ENCODE peak calls at places on chromosomes 4 and X, in eight cellular contexts. W is stimulated activated CD4-positive, alpha-beta T cell treated with anti-CD3 and anti-CD28 coated beads, Interleukin-15, amount 100 ng/mL, for 1 hour; B is GM04503; U is left ventricle myocardium superior; R is mammary epithelial cell; J is NCI-H1417; F is T-helper 2 cell; Z is activated naive CD8-positive, alpha-beta T cell treated with anti-CD3 and anti-CD28 coated beads, Interleukin-2, amount 50 U/mL, for 24 hours. S is an unnamed sample.

GRCh38 chrX:154797006-154797405 is 8.3 kb downstream of the MPP1 start:
- DNase-seq in W (no peak), B (no peak), U (no peak), R (no peak), J (no peak), F (no peak), Z (no peak), S (no peak)

GRCh38 chr4:180541678-180542077 is 1701.5 kb upstream of the TENM3 start:
- DNase-seq in W (no peak), B (no peak), U (no peak), R (no peak), J (no peak), F (no peak), Z (no peak), S (no peak)

GRCh38 chrX:32530802-32531403 is 680.4 kb downstream of the DMD start:
- DNase-seq in W (no peak), B (no peak), U (no peak), R (peak; percentile 20), J (peak; percentile 38), F (no peak), Z (no peak), S (peak; percentile 5)

GRCh38 chr4:94621491-94622080 is 136.2 kb upstream of the BMPR1B start:
- DNase-seq in W (no peak), B (no peak), U (no peak), R (peak; percentile 9), J (no peak), F (no peak), Z (peak; percentile 4), S (no peak)

GRCh38 chrX:154000051-154000450 is 19.7 kb downstream of the IRAK1 start:
- DNase-seq in W (no peak), B (no peak), U (no peak), R (no peak), J (no peak), F (no peak), Z (no peak), S (no peak)

GRCh38 chr4:175731506-175731905 is 80.6 kb downstream of the GPM6A start:
- DNase-seq in W (no peak), B (no peak), U (no peak), R (no peak), J (no peak), F (no peak), Z (no peak), S (no peak)

GRCh38 chr4:8319731-8320385 is 50.3 kb downstream of the HTRA3 start:
- DNase-seq in W (no peak), B (peak; percentile 49), U (peak; percentile 82), R (peak; percentile 37), J (no peak), F (no peak), Z (no peak), S (no peak)

GRCh38 chr4:169103966-169104412 is 93.9 kb upstream of the CBR4 start:
- DNase-seq in W (no peak), B (no peak), U (no peak), R (peak; percentile 48), J (peak; percentile 48), F (no peak), Z (no peak), S (peak; percentile 22)

GRCh38 chrX:13128104-13128503 is 83.7 kb upstream of the FAM9C start:
- DNase-seq in W (no peak), B (no peak), U (no peak), R (peak; percentile 56), J (no peak), F (no peak), Z (no peak), S (no peak)

GRCh38 chrX:97597954-97598353 is 714.2 kb downstream of the RPA4 start:
- DNase-seq in W (no peak), B (no peak), U (no peak), R (no peak), J (no peak), F (no peak), Z (peak; percentile 12), S (no peak)

GRCh38 chrX:114626323-114626722 is 42.4 kb downstream of the HTR2C start:
- DNase-seq in W (no peak), B (no peak), U (no peak), R (peak; percentile 5), J (no peak), F (no peak), Z (no peak), S (peak; percentile 5)

GRCh38 chrX:132615396-132616131 is 126.7 kb upstream of the MBNL3 start:
- DNase-seq in W (no peak), B (no peak), U (peak; percentile 21), R (peak; percentile 37), J (peak; percentile 25), F (peak; percentile 0), Z (peak; percentile 36), S (peak; percentile 41)

S was measured in thyroid gland.